ENCODE peak calls at places on chromosomes 7 and 10, in six cellular contexts. A is AG04450, U is HFF-Myc, K is heart right ventricle, V is omental fat pad, E is WERI-Rb-1. D is an unnamed sample.

GRCh38 chr7:101862280-101863220 is 45.1 kb downstream of the CUX1 start:
- DNase-seq in A (no peak), U (no peak), K (no peak), V (no peak), E (peak), D (no peak)

GRCh38 chr10:99711129-99711719 is 20.7 kb downstream of the COX15 start:
- DNase-seq in A (peak), U (peak), K (peak), V (no peak), E (peak), D (no peak)

GRCh38 chr10:112492736-112493135 is 45.7 kb downstream of the VTI1A start:
- DNase-seq in A (no peak), U (no peak), K (no peak), V (no peak), E (no peak), D (no peak)

GRCh38 chr10:88490216-88490980 is 92.7 kb downstream of the RNLS start:
- DNase-seq in A (no peak), U (no peak), K (no peak), V (no peak), E (no peak), D (no peak)

GRCh38 chr7:102874166-102874829 is 38.5 kb upstream of the LRRC17 start:
- DNase-seq in A (peak), U (peak), K (no peak), V (no peak), E (no peak), D (no peak)

GRCh38 chr7:43877968-43878864 is 8.9 kb upstream of the MRPS24 start:
- DNase-seq in A (no peak), U (no peak), K (no peak), V (no peak), E (no peak), D (no peak)

GRCh38 chr7:603152-603941 is 83.7 kb upstream of the PDGFA start:
- DNase-seq in A (no peak), U (no peak), K (no peak), V (no peak), E (no peak), D (peak)

GRCh38 chr10:4733150-4733842 is 92.7 kb upstream of the AKR1E2 start:
- DNase-seq in A (no peak), U (no peak), K (no peak), V (no peak), E (no peak), D (no peak)

GRCh38 chr7:80511964-80512363 is at the start of gene GNAT3:
- DNase-seq in A (no peak), U (no peak), K (no peak), V (no peak), E (no peak), D (no peak)

GRCh38 chr7:80098795-80099194 is 35.8 kb upstream of the GNAI1 start:
- DNase-seq in A (no peak), U (no peak), K (no peak), V (no peak), E (no peak), D (no peak)

GRCh38 chr7:112207106-112207592 is 654 bp downstream of the ZNF277 start:
- DNase-seq in A (no peak), U (no peak), K (no peak), V (no peak), E (no peak), D (no peak)

GRCh38 chr10:79401015-79401921 is 44.2 kb downstream of the ZCCHC24 start:
- DNase-seq in A (no peak), U (no peak), K (no peak), V (no peak), E (peak), D (no peak)

GRCh38 chr10:72263613-72264241 is 10.0 kb upstream of the DDIT4 start:
- DNase-seq in A (no peak), U (no peak), K (no peak), V (no peak), E (no peak), D (no peak)

GRCh38 chr10:119516381-119517234 is 25.9 kb downstream of the RGS10 start:
- DNase-seq in A (no peak), U (no peak), K (no peak), V (no peak), E (peak), D (no peak)

GRCh38 chr10:92799591-92799990 is 48.7 kb upstream of the EXOC6 start:
- DNase-seq in A (no peak), U (no peak), K (no peak), V (no peak), E (no peak), D (no peak)

GRCh38 chr10:97185326-97186058 is at the start of gene SLIT1:
- DNase-seq in A (no peak), U (no peak), K (no peak), V (no peak), E (peak), D (no peak)

GRCh38 chr7:120407015-120407414 is 134.0 kb downstream of the KCND2 start:
- DNase-seq in A (no peak), U (no peak), K (no peak), V (no peak), E (no peak), D (no peak)

DNA sequence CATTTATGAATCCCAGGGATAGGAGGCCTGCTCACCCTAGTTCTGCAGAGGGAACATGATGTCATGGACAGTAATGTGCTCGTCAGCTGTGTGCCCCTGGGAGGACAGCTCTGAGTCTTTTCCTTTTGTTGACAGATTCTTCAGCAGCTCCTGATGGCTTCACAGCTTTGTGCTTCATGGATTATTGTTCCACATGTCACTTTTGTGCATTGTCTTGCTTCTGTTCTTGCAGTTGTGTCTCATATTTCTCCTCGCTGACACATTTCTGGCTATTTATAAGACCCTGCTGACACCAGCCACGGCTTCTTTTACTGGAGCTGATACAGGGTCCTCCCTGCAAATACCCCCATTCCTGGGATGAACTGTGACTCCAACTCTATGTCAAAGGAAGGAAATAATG is 367.6 kb downstream of the CCSER2 start:
- DNase-seq in A (no peak), U (no peak), K (no peak), V (no peak), E (no peak), D (no peak)
- TF ChIP-seq CTCF in A (no peak), U (no peak), K (no peak), V (no peak), E (no peak), D (no peak)

GRCh38 chr10:59237775-59238174 is 61.3 kb downstream of the PHYHIPL start:
- DNase-seq in A (no peak), U (no peak), K (no peak), V (no peak), E (no peak), D (no peak)

GRCh38 chr10:59234194-59234593 is 57.8 kb downstream of the PHYHIPL start:
- DNase-seq in A (no peak), U (no peak), K (no peak), V (no peak), E (no peak), D (no peak)

GRCh38 chr10:59236064-59236697 is 59.7 kb downstream of the PHYHIPL start:
- DNase-seq in A (no peak), U (no peak), K (no peak), V (no peak), E (no peak), D (no peak)

GRCh38 chr10:59229451-59229850 is 53.0 kb downstream of the PHYHIPL start:
- DNase-seq in A (no peak), U (no peak), K (no peak), V (no peak), E (no peak), D (no peak)

GRCh38 chr10:59234814-59235429 is 58.5 kb downstream of the PHYHIPL start:
- DNase-seq in A (peak), U (peak), K (peak), V (no peak), E (no peak), D (no peak)
- TF ChIP-seq CTCF in A (peak), U (peak), K (peak), V (no peak), E (peak), D (peak)

DNA sequence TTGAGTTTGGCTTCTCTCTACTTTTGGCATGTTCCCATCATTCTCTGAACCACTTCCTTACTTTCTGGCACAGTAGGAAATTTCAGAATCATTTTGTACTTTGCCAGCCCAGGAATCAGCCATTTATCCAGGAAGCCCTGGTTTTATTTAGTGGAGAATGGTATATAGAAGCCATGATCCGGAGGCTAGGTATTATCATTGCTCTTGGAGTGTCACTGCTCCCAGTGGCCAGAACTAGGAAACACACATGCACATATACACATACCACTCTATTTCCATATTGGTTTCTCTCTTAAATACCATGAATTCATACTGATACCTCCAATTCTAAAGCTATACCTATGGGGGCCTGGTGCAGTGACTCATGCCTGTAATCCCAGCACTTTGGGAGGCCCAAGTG is 36.3 kb downstream of the SUFU start:
- DNase-seq in A (no peak), U (no peak), K (no peak), V (no peak), E (no peak), D (no peak)
- TF ChIP-seq CTCF in A (peak), U (peak), K (peak), V (no peak), E (peak), D (peak)

GRCh38 chr10:31698169-31698890 is 230.3 kb downstream of the ARHGAP12 start:
- DNase-seq in A (peak), U (no peak), K (peak), V (no peak), E (no peak), D (no peak)
- TF ChIP-seq CTCF in A (no peak), U (no peak), K (no peak), V (no peak), E (no peak), D (no peak)

GRCh38 chr7:97014145-97014544 is 8.8 kb downstream of the DLX6 start:
- DNase-seq in A (no peak), U (no peak), K (no peak), V (no peak), E (no peak), D (no peak)
- TF ChIP-seq CTCF in A (no peak), U (no peak), K (no peak), V (no peak), E (no peak), D (no peak)

DNA sequence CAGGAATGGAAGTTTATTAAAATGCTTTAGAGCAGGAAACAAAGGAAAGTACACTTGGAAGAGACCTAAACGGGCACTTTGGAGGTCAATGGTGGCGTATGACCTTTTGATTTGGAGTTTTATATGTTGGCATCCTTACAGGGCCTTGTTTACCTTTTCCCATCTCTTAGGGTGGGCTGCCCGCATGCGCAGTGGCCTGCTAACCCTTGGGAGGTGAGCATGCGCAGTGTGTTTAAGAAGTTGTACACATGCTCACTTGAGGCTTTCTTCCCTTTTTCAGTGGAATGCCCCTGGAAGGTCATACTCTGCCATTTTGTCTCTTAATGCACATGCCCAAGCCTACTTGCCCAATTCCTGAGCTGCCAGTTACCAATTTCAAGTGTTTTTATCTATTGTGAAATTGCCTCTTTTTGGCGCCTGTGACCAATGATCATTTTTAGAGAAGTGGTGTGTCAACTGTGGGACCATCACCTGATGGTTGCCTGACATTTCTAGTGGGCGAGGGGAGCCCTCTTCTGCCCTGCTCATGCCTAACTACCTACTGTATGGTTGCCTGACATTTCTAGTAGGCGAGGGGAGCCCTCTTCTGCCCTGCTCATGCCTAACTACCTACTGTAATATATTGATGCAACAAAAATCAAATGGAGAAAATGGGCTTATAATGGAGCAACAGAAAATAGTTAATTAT is 138.0 kb downstream of the PPP1R9A start:
- DNase-seq in A (no peak), U (no peak), K (no peak), V (no peak), E (peak), D (no peak)
- TF ChIP-seq CTCF in A (peak), U (no peak), K (peak), V (no peak), E (peak), D (no peak)

GRCh38 chr7:48875300-48875916 is 48.9 kb upstream of the CDC14C start:
- DNase-seq in A (no peak), U (no peak), K (peak), V (no peak), E (peak), D (peak)
- TF ChIP-seq CTCF in A (peak), U (peak), K (peak), V (no peak), E (peak), D (peak)

GRCh38 chr7:46157931-46158330 is 236.9 kb upstream of the IGFBP3 start:
- DNase-seq in A (no peak), U (no peak), K (no peak), V (no peak), E (no peak), D (no peak)

GRCh38 chr7:46157414-46157813 is 236.3 kb upstream of the IGFBP3 start:
- DNase-seq in A (no peak), U (no peak), K (no peak), V (no peak), E (no peak), D (no peak)

GRCh38 chr7:46156039-46156438 is 235.0 kb upstream of the IGFBP3 start:
- DNase-seq in A (no peak), U (no peak), K (no peak), V (no peak), E (no peak), D (no peak)

GRCh38 chr7:46155367-46155766 is 234.3 kb upstream of the IGFBP3 start:
- DNase-seq in A (no peak), U (no peak), K (no peak), V (no peak), E (no peak), D (no peak)

GRCh38 chr7:46156835-46157234 is 235.8 kb upstream of the IGFBP3 start:
- DNase-seq in A (no peak), U (no peak), K (no peak), V (no peak), E (no peak), D (no peak)
- TF ChIP-seq CTCF in A (no peak), U (no peak), K (no peak), V (no peak), E (no peak), D (no peak)

GRCh38 chr7:151725844-151726770 is 150.8 kb downstream of the PRKAG2 start:
- DNase-seq in A (no peak), U (no peak), K (no peak), V (no peak), E (peak), D (no peak)
- TF ChIP-seq CTCF in A (no peak), U (no peak), K (peak), V (no peak), E (peak), D (no peak)

D was measured in mesothelial cell of epicardium.